ENCODE peak calls at places on chromosomes 3 and 15, in four cellular contexts. One of them, this sample, is unnamed.

GRCh38 chr3:57557088-57557537 is 1.0 kb downstream of the PDE12 start:
- DNase-seq in foreskin keratinocyte: peak; percentile 53
- DNase-seq in naive thymus-derived CD8-positive, alpha-beta T cell: no peak
- DNase-seq in upper lobe of left lung: no peak
- DNase-seq in this sample: peak; percentile 36

GRCh38 chr3:129656659-129657247 is 50.3 kb upstream of the PLXND1 start:
- DNase-seq in foreskin keratinocyte: no peak
- DNase-seq in naive thymus-derived CD8-positive, alpha-beta T cell: no peak
- DNase-seq in upper lobe of left lung: no peak
- DNase-seq in this sample: no peak

GRCh38 chr3:16369885-16370284 is 104.9 kb downstream of the OXNAD1 start:
- DNase-seq in foreskin keratinocyte: peak; percentile 38
- DNase-seq in naive thymus-derived CD8-positive, alpha-beta T cell: no peak
- DNase-seq in upper lobe of left lung: no peak
- DNase-seq in this sample: no peak

GRCh38 chr15:66171891-66172290 is 81.7 kb downstream of the MEGF11 start:
- DNase-seq in foreskin keratinocyte: no peak
- DNase-seq in naive thymus-derived CD8-positive, alpha-beta T cell: no peak
- DNase-seq in upper lobe of left lung: no peak
- DNase-seq in this sample: no peak

GRCh38 chr3:29606416-29606815 is 325.5 kb downstream of the RBMS3 start:
- DNase-seq in foreskin keratinocyte: no peak
- DNase-seq in naive thymus-derived CD8-positive, alpha-beta T cell: no peak
- DNase-seq in upper lobe of left lung: no peak
- DNase-seq in this sample: no peak

GRCh38 chr15:92492556-92492955 is 98.9 kb downstream of the ST8SIA2 start:
- DNase-seq in foreskin keratinocyte: no peak
- DNase-seq in naive thymus-derived CD8-positive, alpha-beta T cell: no peak
- DNase-seq in upper lobe of left lung: no peak
- DNase-seq in this sample: no peak

GRCh38 chr3:157494581-157495281 is 8.5 kb downstream of the VEPH1 start:
- DNase-seq in foreskin keratinocyte: no peak
- DNase-seq in naive thymus-derived CD8-positive, alpha-beta T cell: no peak
- DNase-seq in upper lobe of left lung: no peak
- DNase-seq in this sample: no peak

GRCh38 chr3:99250272-99250671 is 348.8 kb upstream of the DCBLD2 start:
- DNase-seq in foreskin keratinocyte: peak; percentile 88
- DNase-seq in naive thymus-derived CD8-positive, alpha-beta T cell: no peak
- DNase-seq in upper lobe of left lung: no peak
- DNase-seq in this sample: no peak

GRCh38 chr15:50066202-50066601 is 52.8 kb downstream of the ATP8B4 start:
- DNase-seq in foreskin keratinocyte: peak; percentile 45
- DNase-seq in naive thymus-derived CD8-positive, alpha-beta T cell: no peak
- DNase-seq in upper lobe of left lung: no peak
- DNase-seq in this sample: no peak

GRCh38 chr3:40546811-40547210 is 22.1 kb downstream of the ZNF621 start:
- DNase-seq in foreskin keratinocyte: peak; percentile 52
- DNase-seq in naive thymus-derived CD8-positive, alpha-beta T cell: no peak
- DNase-seq in upper lobe of left lung: no peak
- DNase-seq in this sample: no peak

GRCh38 chr15:69118089-69118488 is 42.3 kb upstream of the GLCE start:
- DNase-seq in foreskin keratinocyte: peak; percentile 11
- DNase-seq in naive thymus-derived CD8-positive, alpha-beta T cell: no peak
- DNase-seq in upper lobe of left lung: no peak
- DNase-seq in this sample: no peak

GRCh38 chr3:139202226-139202958 is 141.4 kb upstream of the MRPS22 start:
- DNase-seq in foreskin keratinocyte: peak; percentile 46
- DNase-seq in naive thymus-derived CD8-positive, alpha-beta T cell: no peak
- DNase-seq in upper lobe of left lung: no peak
- DNase-seq in this sample: no peak

GRCh38 chr3:126573492-126574117 is 14.9 kb upstream of the C3orf22 start:
- DNase-seq in foreskin keratinocyte: peak; percentile 18
- DNase-seq in naive thymus-derived CD8-positive, alpha-beta T cell: no peak
- DNase-seq in upper lobe of left lung: peak; percentile 16
- DNase-seq in this sample: no peak

GRCh38 chr3:128296469-128297251 is 143.4 kb downstream of the EEFSEC start:
- DNase-seq in foreskin keratinocyte: no peak
- DNase-seq in naive thymus-derived CD8-positive, alpha-beta T cell: no peak
- DNase-seq in upper lobe of left lung: no peak
- DNase-seq in this sample: no peak

GRCh38 chr15:92683511-92683834 is 27.9 kb upstream of the FAM174B start:
- DNase-seq in foreskin keratinocyte: no peak
- DNase-seq in naive thymus-derived CD8-positive, alpha-beta T cell: no peak
- DNase-seq in upper lobe of left lung: no peak
- DNase-seq in this sample: no peak

GRCh38 chr15:47376190-47376589 is 341.1 kb upstream of the SEMA6D start:
- DNase-seq in foreskin keratinocyte: no peak
- DNase-seq in naive thymus-derived CD8-positive, alpha-beta T cell: no peak
- DNase-seq in upper lobe of left lung: no peak
- DNase-seq in this sample: no peak

GRCh38 chr15:24924153-24924552 is 30.6 kb upstream of the SNRPN start:
- DNase-seq in foreskin keratinocyte: no peak
- DNase-seq in naive thymus-derived CD8-positive, alpha-beta T cell: no peak
- DNase-seq in upper lobe of left lung: no peak
- DNase-seq in this sample: no peak

GRCh38 chr3:37291275-37291700 is 116.9 kb upstream of the LRRFIP2 start:
- DNase-seq in foreskin keratinocyte: peak; percentile 86
- DNase-seq in naive thymus-derived CD8-positive, alpha-beta T cell: no peak
- DNase-seq in upper lobe of left lung: no peak
- DNase-seq in this sample: no peak

This sample was measured in CD4-positive, alpha-beta T cell.